ENCODE peak calls at places on chromosome 12, in six cellular contexts. X is AG04450, K is adrenal gland, Y is dorsolateral prefrontal cortex, U is RWPE1, M is ascending aorta. D is an unnamed sample.

GRCh38 chr12:102765736-102766135 is 151.3 kb downstream of the PAH start:
- DNase-seq in Y (no peak), K (no peak), U (no peak), M (no peak), X (no peak), D (no peak)

GRCh38 chr12:110345176-110345651 is 58.3 kb downstream of the ANAPC7 start:
- DNase-seq in Y (no peak), K (peak; percentile 26), M (no peak), X (no peak), U (peak; percentile 88), D (no peak)

GRCh38 chr12:78695749-78696148 is 168.8 kb upstream of the SYT1 start:
- DNase-seq in Y (no peak), X (no peak), M (no peak), K (no peak), U (no peak), D (no peak)

GRCh38 chr12:104482113-104482512 is 25.4 kb downstream of the CHST11 start:
- DNase-seq in U (no peak), Y (no peak), K (no peak), X (no peak), M (no peak), D (no peak)

GRCh38 chr12:6884539-6884938 is 11.4 kb upstream of the SPSB2 start:
- DNase-seq in K (no peak), Y (no peak), X (no peak), U (no peak), M (no peak), D (no peak)

GRCh38 chr12:12350868-12351463 is 924 bp upstream of the MANSC1 start:
- DNase-seq in X (no peak), Y (no peak), U (no peak), M (no peak), K (no peak), D (no peak)

GRCh38 chr12:103877934-103878510 is 37.0 kb upstream of the NT5DC3 start:
- DNase-seq in M (no peak), Y (no peak), U (peak; percentile 81), X (peak; percentile 29), K (peak; percentile 62), D (peak; percentile 64)

GRCh38 chr12:108468149-108468968 is 46.7 kb upstream of the FICD start:
- DNase-seq in X (no peak), U (peak; percentile 60), Y (no peak), K (peak; percentile 5), M (no peak), D (peak; percentile 56)

GRCh38 chr12:131882804-131883520 is 11.5 kb upstream of the ULK1 start:
- DNase-seq in Y (no peak), U (no peak), X (no peak), K (no peak), M (no peak), D (no peak)

GRCh38 chr12:109330282-109330681 is 17.4 kb upstream of the MYO1H start:
- DNase-seq in Y (no peak), M (no peak), U (no peak), X (no peak), K (no peak), D (no peak)

GRCh38 chr12:3998397-3998796 is 125.2 kb upstream of the PARP11 start:
- DNase-seq in X (no peak), U (no peak), M (no peak), Y (no peak), K (no peak), D (no peak)

GRCh38 chr12:41277019-41277770 is 89.1 kb downstream of the PDZRN4 start:
- DNase-seq in U (peak; percentile 41), M (no peak), K (peak; percentile 31), X (peak; percentile 6), Y (no peak), D (peak; percentile 43)

GRCh38 chr12:71158361-71158882 is 623 bp upstream of the TSPAN8 start:
- DNase-seq in X (no peak), U (no peak), Y (no peak), K (no peak), M (no peak), D (no peak)

GRCh38 chr12:31605531-31605930 is 14.6 kb upstream of the DENND5B start:
- DNase-seq in Y (no peak), X (no peak), M (no peak), K (no peak), U (no peak), D (no peak)

GRCh38 chr12:132472386-132472785 is 17.6 kb upstream of the FBRSL1 start:
- DNase-seq in X (no peak), K (no peak), U (no peak), Y (no peak), M (no peak), D (no peak)

GRCh38 chr12:17591113-17591512 is 498.9 kb downstream of the RERGL start:
- DNase-seq in Y (no peak), U (no peak), X (no peak), K (no peak), M (no peak), D (no peak)

GRCh38 chr12:123141615-123142517 is 9.0 kb downstream of the PITPNM2 start:
- DNase-seq in K (peak; percentile 94), M (no peak), Y (no peak), U (peak; percentile 39), X (peak; percentile 36), D (peak; percentile 21)

GRCh38 chr12:67193705-67194104 is 75.5 kb upstream of the CAND1 start:
- DNase-seq in U (peak; percentile 26), M (no peak), Y (no peak), X (no peak), K (peak; percentile 25), D (peak; percentile 75)

GRCh38 chr12:87464565-87464964 is 564.6 kb downstream of the C12orf50 start:
- DNase-seq in X (no peak), M (no peak), U (no peak), Y (no peak), K (no peak), D (no peak)

DNA sequence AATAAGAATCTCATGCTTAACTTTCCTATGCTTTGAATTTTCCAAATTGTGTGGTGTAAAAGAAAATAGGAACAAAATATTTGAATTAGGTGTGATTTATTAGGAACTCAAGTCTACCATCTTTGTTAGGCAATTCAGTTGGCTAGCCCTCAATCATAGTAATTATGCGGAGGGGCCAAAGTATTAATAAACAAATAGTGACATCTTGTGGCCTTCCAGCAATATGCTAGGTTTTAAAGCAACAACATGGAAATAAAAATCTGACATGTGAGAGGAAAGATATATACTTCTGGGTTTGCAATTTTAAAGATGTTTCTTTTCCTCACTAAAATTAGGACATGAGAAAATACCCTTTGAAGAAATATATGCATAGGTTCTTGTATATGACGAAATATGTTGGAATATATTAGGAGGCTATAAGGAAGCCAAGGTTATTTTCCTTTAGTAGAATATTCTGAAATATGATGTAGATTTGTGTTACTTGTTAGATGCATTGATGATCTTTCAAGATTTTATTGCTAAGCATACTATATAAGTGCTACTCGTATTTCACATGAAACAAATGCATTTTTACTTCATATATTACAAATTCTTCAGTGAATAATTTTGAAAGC is 200.4 kb downstream of the PTPRO start:
- DNase-seq in U (peak; percentile 49), K (no peak), Y (no peak), X (no peak), M (no peak), D (no peak)
- TF ChIP-seq CTCF in U (peak; percentile 38), K (peak; percentile 45), Y (peak; percentile 67), X (peak; percentile 58), M (peak; percentile 53), D (peak; percentile 48)

GRCh38 chr12:118714051-118714460 is 267.3 kb upstream of the SRRM4 start:
- DNase-seq in M (no peak), K (peak; percentile 24), U (no peak), X (no peak), Y (no peak), D (peak; percentile 60)
- TF ChIP-seq CTCF in M (no peak), K (peak; percentile 29), U (peak; percentile 36), X (peak; percentile 5), Y (peak; percentile 72), D (peak; percentile 61)

DNA sequence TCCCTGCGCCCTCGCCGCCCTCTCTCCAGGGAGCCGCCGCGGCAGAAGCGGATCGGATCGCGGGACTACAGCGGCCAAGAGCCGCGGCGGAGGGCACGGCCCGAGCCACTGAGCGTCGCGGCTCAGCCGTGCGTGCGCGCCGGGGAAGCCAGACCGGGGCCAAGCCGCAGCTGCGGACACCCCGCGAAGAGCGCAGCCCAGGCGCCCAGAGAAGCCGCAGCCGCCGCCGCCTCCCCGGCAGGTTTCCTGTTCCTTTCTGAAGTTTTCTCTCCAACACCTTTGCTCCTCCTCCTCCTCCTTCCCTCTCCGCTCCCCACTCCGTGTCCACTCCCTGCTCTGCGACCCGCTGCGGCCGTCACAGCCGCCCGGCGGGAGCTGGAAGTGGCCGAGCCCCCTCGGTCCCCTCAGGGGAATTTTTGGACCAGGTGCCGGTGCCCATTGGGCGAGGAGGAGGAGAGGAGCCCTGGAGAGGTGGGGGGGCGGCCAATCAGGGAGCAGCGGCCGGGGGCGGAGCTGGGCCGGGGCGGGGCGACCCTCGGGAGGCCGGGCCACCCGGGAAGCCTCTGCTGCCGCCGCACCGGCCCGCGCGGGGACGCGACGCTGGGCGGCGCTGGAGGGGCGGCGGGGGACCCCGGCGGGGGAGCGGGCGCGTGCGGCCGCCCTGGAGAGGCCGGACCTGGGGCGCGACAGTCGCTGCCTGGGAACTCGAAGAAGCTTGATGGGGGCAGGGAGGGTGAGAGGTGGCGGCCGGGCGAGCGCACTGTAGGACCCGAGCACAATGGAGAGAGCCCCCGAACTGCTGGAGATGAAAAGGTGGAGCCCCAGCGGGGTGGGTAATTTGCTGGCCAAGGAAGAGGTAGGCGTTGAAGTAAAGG is at the start of gene ITPR2:
- DNase-seq in X (no peak), U (peak; percentile 92), Y (peak; percentile 73), M (peak; percentile 88), K (peak; percentile 97), D (peak; percentile 97)
- TF ChIP-seq CTCF in X (peak; percentile 4), U (peak; percentile 69), Y (peak; percentile 36), M (peak; percentile 27), K (peak; percentile 21), D (no peak)

GRCh38 chr12:39441189-39441962 is 1.5 kb downstream of the KIF21A start:
- DNase-seq in K (no peak), M (no peak), U (no peak), Y (no peak), X (no peak), D (no peak)

GRCh38 chr12:39443704-39444234 is 849 bp upstream of the KIF21A start:
- DNase-seq in K (no peak), X (no peak), U (no peak), M (no peak), Y (no peak), D (no peak)

GRCh38 chr12:39440781-39441180 is 2.1 kb downstream of the KIF21A start:
- DNase-seq in K (no peak), M (no peak), Y (no peak), U (no peak), X (no peak), D (no peak)

GRCh38 chr12:39441963-39442894 is 691 bp downstream of the KIF21A start:
- DNase-seq in M (no peak), K (peak; percentile 48), Y (peak; percentile 49), X (no peak), U (peak; percentile 20), D (peak; percentile 63)

DNA sequence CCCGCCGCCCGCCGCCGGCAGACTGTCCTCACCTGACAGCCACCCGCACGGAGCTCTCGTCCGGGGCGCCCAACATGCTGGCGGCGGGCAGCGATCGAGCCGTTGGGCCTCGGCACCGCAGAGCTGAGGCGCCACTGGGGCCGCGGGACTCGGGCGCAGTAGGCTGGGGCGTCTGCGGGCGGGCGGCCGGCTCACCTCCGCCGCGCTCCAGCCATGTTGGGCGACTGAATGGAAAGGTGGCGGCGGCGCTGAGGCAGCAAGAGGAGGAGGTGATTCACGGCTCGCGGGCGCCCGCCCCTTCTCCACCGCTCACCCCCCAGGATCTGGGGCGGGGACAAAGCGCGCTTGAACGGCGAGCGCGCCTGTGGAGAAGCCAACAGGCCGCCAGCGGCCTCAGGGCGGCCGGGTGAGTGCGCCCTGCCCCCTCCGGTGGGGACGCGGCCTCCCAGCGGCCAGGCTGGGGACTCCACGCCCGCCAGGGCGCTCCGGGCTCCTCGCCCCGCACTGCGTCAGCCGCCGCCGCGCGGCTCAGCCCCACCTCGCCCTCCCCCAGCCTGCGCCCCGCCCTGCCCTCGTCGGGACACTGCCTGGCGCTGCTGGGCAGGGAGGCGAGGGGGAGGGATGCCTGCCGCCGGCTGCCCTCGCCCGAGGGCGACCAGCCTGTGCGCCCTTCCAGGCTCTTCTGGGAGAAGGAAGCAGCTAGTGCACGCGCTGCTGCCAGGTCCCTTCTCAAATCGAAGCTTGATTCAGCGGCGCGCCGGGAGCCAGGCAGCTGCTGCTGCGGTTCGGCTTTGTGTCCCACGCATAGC is at the start of gene KIF21A:
- DNase-seq in K (peak; percentile 94), M (peak; percentile 58), Y (peak; percentile 74), U (peak; percentile 88), X (peak; percentile 47), D (peak; percentile 89)
- TF ChIP-seq CTCF in K (peak; percentile 82), M (peak; percentile 89), Y (peak; percentile 55), U (peak; percentile 73), X (peak; percentile 39), D (peak; percentile 51)

D was measured in nephron progenitor cell.